ENCODE peak calls at places on chromosome 5, in nine cellular contexts. B, R, F, O, A, E, I, C and T are unnamed samples.

GRCh38 chr5:115594343-115595047 is 7.8 kb downstream of the TICAM2 start:
- DNase-seq in B (no peak), R (no peak), F (no peak), O (no peak), A (no peak), E (no peak), I (no peak), C (no peak), T (no peak)

GRCh38 chr5:50325237-50325832 is 115.8 kb downstream of the EMB start:
- DNase-seq in B (peak), R (peak), F (no peak), O (peak), A (no peak), E (peak), I (no peak), C (peak), T (peak)

GRCh38 chr5:94025788-94026473 is 284.5 kb upstream of the POU5F2 start:
- DNase-seq in B (peak), R (no peak), F (no peak), O (no peak), A (peak), E (no peak), I (no peak), C (no peak), T (peak)

GRCh38 chr5:41695920-41696582 is 174.2 kb downstream of the OXCT1 start:
- DNase-seq in B (peak), R (no peak), F (no peak), O (no peak), A (no peak), E (peak), I (no peak), C (no peak), T (no peak)

GRCh38 chr5:114419941-114420340 is 58.1 kb downstream of the KCNN2 start:
- DNase-seq in B (no peak), R (no peak), F (no peak), O (no peak), A (no peak), E (no peak), I (no peak), C (no peak), T (no peak)

GRCh38 chr5:24491482-24491881 is 153.3 kb downstream of the CDH10 start:
- DNase-seq in B (peak), R (no peak), F (no peak), O (no peak), A (no peak), E (no peak), I (no peak), C (no peak), T (no peak)

GRCh38 chr5:161051920-161052500 is 200.0 kb upstream of the ATP10B start:
- DNase-seq in B (no peak), R (no peak), F (no peak), O (no peak), A (no peak), E (no peak), I (no peak), C (no peak), T (no peak)

GRCh38 chr5:117657591-117657990 is 1083.0 kb upstream of the SEMA6A start:
- DNase-seq in B (no peak), R (no peak), F (no peak), O (peak), A (no peak), E (no peak), I (no peak), C (no peak), T (no peak)

GRCh38 chr5:140802781-140803271 is 2.0 kb downstream of the PCDHA3 start:
- DNase-seq in B (no peak), R (no peak), F (no peak), O (no peak), A (no peak), E (no peak), I (no peak), C (no peak), T (no peak)

GRCh38 chr5:137341831-137342230 is 157.3 kb downstream of the SPOCK1 start:
- DNase-seq in B (no peak), R (no peak), F (no peak), O (no peak), A (no peak), E (no peak), I (no peak), C (no peak), T (no peak)

GRCh38 chr5:137342764-137343163 is 156.4 kb downstream of the SPOCK1 start:
- DNase-seq in B (no peak), R (no peak), F (no peak), O (no peak), A (no peak), E (no peak), I (no peak), C (no peak), T (no peak)

GRCh38 chr5:137344021-137344420 is 155.1 kb downstream of the SPOCK1 start:
- DNase-seq in B (no peak), R (no peak), F (no peak), O (no peak), A (no peak), E (no peak), I (no peak), C (no peak), T (no peak)

GRCh38 chr5:137345396-137345795 is 153.7 kb downstream of the SPOCK1 start:
- DNase-seq in B (no peak), R (no peak), F (no peak), O (no peak), A (no peak), E (no peak), I (no peak), C (no peak), T (no peak)

DNA sequence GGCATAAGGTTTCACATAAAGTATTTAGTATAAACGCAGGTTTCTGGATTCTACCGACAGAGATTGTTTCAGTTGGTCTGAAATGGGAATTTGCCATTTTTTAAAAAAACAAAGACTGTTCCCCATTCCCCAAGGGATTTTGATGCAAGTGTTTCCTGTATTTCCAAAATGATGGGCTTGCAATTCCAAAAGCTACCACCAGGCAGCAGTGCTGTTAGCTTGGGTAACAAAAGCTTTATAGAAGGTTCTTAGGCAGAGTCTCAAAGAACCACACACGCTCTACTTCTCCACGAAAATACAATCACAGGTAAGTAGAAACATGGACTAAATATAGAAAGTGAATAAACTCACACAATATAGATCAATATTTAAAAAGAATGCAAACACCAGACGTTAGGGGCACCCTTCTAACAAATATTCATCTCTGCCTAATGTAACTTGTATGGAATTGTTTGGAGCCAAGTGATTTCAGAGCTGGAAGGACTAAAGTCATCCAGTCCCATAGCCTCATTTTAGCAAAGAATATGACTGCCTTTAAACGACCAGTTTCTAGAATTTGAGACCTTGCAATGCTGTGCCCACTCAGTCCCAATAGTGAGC is 154.3 kb downstream of the SPOCK1 start:
- DNase-seq in B (peak), R (peak), F (peak), O (peak), A (peak), E (peak), I (no peak), C (no peak), T (peak)
- TF ChIP-seq REST in B (no peak), R (no peak), F (no peak), O (no peak), A (no peak), E (no peak), I (no peak), C (no peak), T (no peak)

DNA sequence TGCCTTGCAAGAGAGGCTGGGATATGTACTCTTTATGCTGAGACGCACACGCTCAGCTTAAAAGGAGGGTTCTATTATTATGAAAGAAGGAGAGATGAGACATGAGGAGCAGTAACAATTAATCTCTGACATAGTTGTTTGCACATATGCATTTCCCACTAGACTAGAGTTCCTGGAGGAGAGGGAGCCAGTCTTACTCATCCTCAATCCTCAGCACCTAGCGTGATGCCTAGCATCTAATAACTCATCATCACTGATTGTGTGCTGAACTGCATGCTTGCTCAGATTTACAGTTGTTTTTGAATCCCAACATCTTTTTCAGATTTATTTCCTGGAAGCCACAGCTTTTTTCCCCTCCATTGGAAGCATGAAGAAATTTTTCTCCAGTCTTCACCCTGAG is 35.5 kb downstream of the GCNT4 start:
- DNase-seq in B (no peak), R (no peak), F (no peak), O (no peak), A (no peak), E (no peak), I (no peak), C (no peak), T (no peak)
- TF ChIP-seq REST in B (no peak), R (no peak), F (no peak), O (no peak), A (no peak), E (no peak), I (no peak), C (no peak), T (no peak)

DNA sequence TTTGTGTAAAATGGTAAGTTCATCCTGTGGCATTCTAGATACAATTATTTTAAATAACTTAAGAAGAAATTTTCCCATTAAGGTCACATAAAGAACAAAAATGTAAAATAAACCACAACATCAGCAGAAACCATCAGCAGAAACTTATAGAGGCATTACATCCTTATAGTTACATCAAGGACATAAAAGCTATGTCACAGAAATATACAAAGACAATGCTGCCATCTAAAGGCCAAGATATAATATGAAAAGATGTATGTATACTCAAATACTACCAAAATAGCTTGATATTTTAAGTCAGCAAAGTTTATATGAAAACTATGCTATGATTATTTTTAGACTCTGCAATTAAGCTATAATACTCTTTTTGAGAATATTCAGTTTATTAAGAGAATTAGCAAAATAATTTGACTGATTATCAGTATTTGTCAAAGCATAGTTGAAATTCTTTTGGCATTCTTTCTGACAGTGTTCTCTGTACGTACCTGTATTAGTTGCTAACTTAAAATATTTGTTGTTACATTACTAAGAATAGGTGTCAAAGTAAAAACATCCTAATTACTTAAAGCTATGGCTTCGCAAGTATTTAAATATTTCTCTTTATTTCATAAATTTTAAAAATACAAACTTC is 36.2 kb downstream of the FBXL17 start:
- DNase-seq in B (peak), R (peak), F (peak), O (peak), A (peak), E (peak), I (peak), C (no peak), T (peak)
- TF ChIP-seq REST in B (no peak), R (no peak), F (no peak), O (no peak), A (no peak), E (no peak), I (no peak), C (no peak), T (no peak)

GRCh38 chr5:173953528-173954090 is 35.4 kb upstream of the C5orf47 start:
- DNase-seq in B (no peak), R (no peak), F (peak), O (no peak), A (peak), E (no peak), I (no peak), C (no peak), T (no peak)
- TF ChIP-seq REST in B (no peak), R (no peak), F (no peak), O (no peak), A (no peak), E (no peak), I (no peak), C (no peak), T (no peak)

GRCh38 chr5:36442352-36442751 is 140.7 kb upstream of the RANBP3L start:
- DNase-seq in B (no peak), R (no peak), F (no peak), O (no peak), A (peak), E (peak), I (no peak), C (no peak), T (no peak)
- TF ChIP-seq REST in B (no peak), R (no peak), F (no peak), O (no peak), A (no peak), E (no peak), I (no peak), C (no peak), T (no peak)

GRCh38 chr5:59725393-59725768 is 168.1 kb downstream of the PDE4D start:
- DNase-seq in B (no peak), R (no peak), F (no peak), O (no peak), A (no peak), E (no peak), I (no peak), C (no peak), T (no peak)
- TF ChIP-seq REST in B (no peak), R (no peak), F (no peak), O (no peak), A (no peak), E (no peak), I (no peak), C (no peak), T (no peak)

DNA sequence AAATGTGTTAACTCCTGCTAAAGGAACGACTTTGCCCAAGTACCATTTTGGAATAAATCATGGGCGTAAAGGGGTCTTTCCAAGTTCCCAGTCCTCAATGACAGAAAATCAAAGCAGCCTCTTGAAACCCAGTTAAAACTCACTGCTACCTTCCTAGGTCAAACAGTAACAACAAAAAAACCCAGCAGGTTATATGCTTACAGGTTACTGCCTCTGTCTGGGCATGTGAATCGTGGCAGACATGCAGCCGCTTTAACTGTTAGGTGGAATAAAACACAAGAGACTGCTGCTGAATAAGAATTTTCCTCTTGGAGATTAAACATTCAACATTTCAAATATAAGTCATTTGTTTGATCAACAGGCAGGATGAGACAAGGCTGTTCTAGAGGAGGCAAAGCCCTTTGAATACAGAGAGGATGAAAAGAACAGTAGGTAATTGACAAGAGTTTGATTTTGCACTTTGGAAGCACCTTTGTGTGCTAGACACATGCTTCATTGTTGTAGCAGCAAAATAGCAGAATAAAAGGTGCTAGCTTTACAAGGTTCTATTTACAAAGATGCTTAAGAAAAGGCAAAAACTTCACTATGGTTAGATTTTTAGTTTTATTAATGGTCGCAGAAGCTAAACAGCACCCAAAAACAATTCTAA is 319.4 kb downstream of the NDUFS4 start:
- DNase-seq in B (peak), R (no peak), F (no peak), O (no peak), A (peak), E (no peak), I (no peak), C (no peak), T (no peak)
- TF ChIP-seq REST in B (no peak), R (no peak), F (no peak), O (no peak), A (no peak), E (no peak), I (no peak), C (no peak), T (no peak)

DNA sequence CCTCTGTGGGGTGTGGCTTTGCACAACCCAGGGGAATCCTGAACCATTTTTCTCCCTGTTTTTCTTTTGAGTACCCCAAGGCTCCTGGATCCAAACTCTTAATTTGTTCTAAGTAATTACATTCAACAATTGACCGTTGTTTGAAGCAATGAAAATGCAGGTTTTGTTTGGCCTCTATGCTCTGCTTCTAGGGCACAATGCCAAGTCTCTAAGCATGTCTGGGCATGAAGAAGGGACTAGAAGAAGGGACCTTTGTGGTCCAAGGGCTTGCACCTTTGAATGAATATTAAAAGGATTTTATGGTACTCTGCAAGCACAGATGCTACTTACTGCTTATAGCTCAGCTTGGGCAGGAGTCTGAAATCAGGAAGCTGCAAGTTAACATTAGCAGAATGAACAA is 6.6 kb upstream of the ENC1 start:
- DNase-seq in B (no peak), R (no peak), F (no peak), O (no peak), A (no peak), E (no peak), I (no peak), C (no peak), T (no peak)
- TF ChIP-seq REST in B (no peak), R (no peak), F (no peak), O (no peak), A (no peak), E (no peak), I (no peak), C (no peak), T (no peak)

DNA sequence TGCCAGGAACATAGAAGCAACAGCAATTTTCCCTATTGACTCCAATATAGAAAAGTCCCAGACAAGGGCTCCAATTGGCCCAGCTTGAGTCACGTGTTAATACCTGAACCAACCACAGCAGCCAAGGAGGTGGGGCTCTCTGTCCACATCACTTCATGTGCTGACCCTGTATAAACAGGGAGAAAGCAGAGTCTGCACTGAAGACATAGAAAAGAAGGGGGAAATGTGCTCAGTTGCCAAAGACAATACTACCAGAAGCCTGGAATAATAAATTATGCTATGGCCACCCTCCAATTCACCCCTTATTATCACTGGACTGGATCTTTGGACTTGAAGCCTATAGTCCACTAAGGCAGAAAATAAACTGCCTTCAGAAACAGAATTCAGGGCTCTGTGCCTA is 275.4 kb downstream of the EPB41L4A start:
- DNase-seq in B (no peak), R (no peak), F (no peak), O (no peak), A (no peak), E (no peak), I (no peak), C (no peak), T (no peak)
- TF ChIP-seq REST in B (no peak), R (no peak), F (no peak), O (no peak), A (no peak), E (no peak), I (no peak), C (no peak), T (no peak)